ENCODE peak calls at places on chromosome 11, in nine cellular contexts. X, W, L, V, H, K, Y, R and A are unnamed samples.

GRCh38 chr11:99351620-99352019 is 330.9 kb downstream of the CNTN5 start:
- DNase-seq in X (no peak), W (no peak), L (no peak), V (no peak), H (no peak), K (no peak), Y (no peak), R (no peak), A (no peak)

GRCh38 chr11:119169272-119169719 is 771 bp downstream of the NLRX1 start:
- DNase-seq in X (no peak), W (no peak), L (peak; percentile 61), V (peak; percentile 83), H (peak; percentile 58), K (no peak), Y (peak; percentile 58), R (peak; percentile 53), A (no peak)

GRCh38 chr11:76800466-76801200 is 17.5 kb downstream of the TSKU start:
- DNase-seq in X (no peak), W (no peak), L (no peak), V (no peak), H (no peak), K (no peak), Y (no peak), R (no peak), A (no peak)

GRCh38 chr11:44621784-44622183 is 56.3 kb downstream of the CD82 start:
- DNase-seq in X (no peak), W (no peak), L (no peak), V (no peak), H (no peak), K (no peak), Y (no peak), R (peak; percentile 21), A (no peak)

GRCh38 chr11:44120169-44120568 is 24.7 kb downstream of the EXT2 start:
- DNase-seq in X (no peak), W (peak; percentile 18), L (no peak), V (peak; percentile 69), H (peak; percentile 39), K (no peak), Y (peak; percentile 29), R (no peak), A (no peak)

GRCh38 chr11:42890773-42891172 is 421.0 kb upstream of the API5 start:
- DNase-seq in X (no peak), W (peak; percentile 59), L (peak; percentile 12), V (no peak), H (no peak), K (no peak), Y (no peak), R (no peak), A (no peak)

GRCh38 chr11:119530503-119530902 is 107.5 kb upstream of the THY1 start:
- DNase-seq in X (no peak), W (no peak), L (no peak), V (no peak), H (no peak), K (no peak), Y (no peak), R (no peak), A (no peak)

GRCh38 chr11:130947058-130947457 is 30.8 kb upstream of the SNX19 start:
- DNase-seq in X (no peak), W (no peak), L (no peak), V (no peak), H (no peak), K (no peak), Y (no peak), R (no peak), A (no peak)

GRCh38 chr11:66932543-66932942 is 25.6 kb downstream of the PC start:
- DNase-seq in X (no peak), W (no peak), L (no peak), V (no peak), H (no peak), K (no peak), Y (no peak), R (no peak), A (no peak)

GRCh38 chr11:36130401-36130800 is 158.8 kb downstream of the COMMD9 start:
- DNase-seq in X (no peak), W (no peak), L (no peak), V (no peak), H (no peak), K (no peak), Y (no peak), R (no peak), A (peak; percentile 14)

GRCh38 chr11:108732395-108732794 is 67.5 kb downstream of the DDX10 start:
- DNase-seq in X (no peak), W (no peak), L (no peak), V (no peak), H (no peak), K (no peak), Y (no peak), R (no peak), A (no peak)

GRCh38 chr11:68146010-68146540 is 24.9 kb upstream of the CHKA start:
- DNase-seq in X (no peak), W (peak; percentile 46), L (no peak), V (peak; percentile 82), H (peak; percentile 94), K (no peak), Y (no peak), R (peak; percentile 94), A (no peak)

GRCh38 chr11:14969922-14970323 is 2.2 kb downstream of the CALCA start:
- DNase-seq in X (peak; percentile 85), W (peak; percentile 68), L (peak; percentile 68), V (no peak), H (peak; percentile 50), K (no peak), Y (peak; percentile 86), R (no peak), A (peak; percentile 20)
- TF ChIP-seq CTCF in X (peak; percentile 80), W (peak; percentile 58), L (peak; percentile 63), V (peak; percentile 28), H (peak; percentile 52), K (peak; percentile 32), Y (peak; percentile 87), R (no peak), A (peak; percentile 88)

GRCh38 chr11:87804176-87804575 is 371.1 kb downstream of the RAB38 start:
- DNase-seq in X (no peak), W (no peak), L (no peak), V (no peak), H (no peak), K (no peak), Y (peak; percentile 34), R (no peak), A (no peak)
- TF ChIP-seq CTCF in X (no peak), W (no peak), L (no peak), V (no peak), H (no peak), K (no peak), Y (no peak), R (no peak), A (no peak)

DNA sequence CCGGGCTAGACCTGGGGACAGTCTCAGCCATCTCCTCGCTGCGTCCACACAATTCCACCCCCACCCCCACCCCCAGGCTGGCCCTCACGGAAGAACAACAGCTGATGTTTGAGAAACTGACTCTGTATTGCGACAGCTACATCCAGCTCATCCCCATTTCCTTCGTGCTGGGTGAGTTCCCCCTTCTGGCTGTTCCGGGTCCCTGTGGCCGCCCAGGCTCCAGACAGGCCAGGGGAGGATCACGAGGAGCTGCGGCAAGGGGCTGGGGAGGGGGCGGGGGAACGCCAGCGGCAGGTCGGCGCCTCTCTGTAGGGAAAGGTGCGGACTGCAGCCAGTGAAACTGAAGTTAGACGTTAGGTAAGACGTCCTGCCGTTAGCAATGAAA is 4.9 kb downstream of the BEST1 start:
- DNase-seq in X (no peak), W (no peak), L (peak; percentile 57), V (peak; percentile 80), H (peak; percentile 62), K (no peak), Y (peak; percentile 74), R (peak; percentile 73), A (peak; percentile 58)
- TF ChIP-seq CTCF in X (no peak), W (no peak), L (peak; percentile 34), V (no peak), H (no peak), K (no peak), Y (no peak), R (no peak), A (peak; percentile 54)

GRCh38 chr11:83088965-83089364 is 17.3 kb upstream of the RAB30 start:
- DNase-seq in X (no peak), W (no peak), L (no peak), V (no peak), H (peak; percentile 13), K (no peak), Y (no peak), R (no peak), A (no peak)
- TF ChIP-seq CTCF in X (no peak), W (no peak), L (no peak), V (no peak), H (peak; percentile 22), K (no peak), Y (no peak), R (no peak), A (peak; percentile 43)

DNA sequence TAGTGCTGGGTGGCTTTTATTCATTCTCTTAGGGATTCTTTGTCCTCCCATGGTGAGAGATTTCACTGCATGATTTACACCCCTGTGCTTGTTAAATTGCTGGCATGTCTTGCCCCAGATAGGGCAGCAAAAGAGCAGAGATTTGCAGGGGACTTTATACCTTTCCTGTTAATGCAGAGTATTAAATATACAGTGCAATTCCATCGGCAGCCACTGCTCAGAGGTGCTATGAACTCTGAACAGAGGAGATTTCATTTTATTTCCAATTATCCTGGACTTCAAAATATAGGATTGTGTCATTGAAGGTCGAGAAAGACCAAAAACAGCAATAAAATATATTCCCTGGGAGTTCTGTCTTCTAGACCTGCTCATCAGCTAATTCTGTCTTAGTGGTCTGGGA is 263.4 kb upstream of the NCAM1 start:
- DNase-seq in X (no peak), W (no peak), L (no peak), V (no peak), H (no peak), K (no peak), Y (no peak), R (no peak), A (no peak)
- TF ChIP-seq CTCF in X (peak; percentile 48), W (peak; percentile 21), L (no peak), V (peak; percentile 9), H (no peak), K (no peak), Y (peak; percentile 10), R (no peak), A (no peak)